ENCODE peak calls at places on chromosomes 2 and 18, in nine cellular contexts. J is Panc1; R is AG04449; U is right lobe of liver; Q is adrenal gland; Y is astrocyte of the spinal cord; I is CD8-positive, alpha-beta T cell; Z is OCI-LY7; N is AG09309. L is an unnamed sample.

GRCh38 chr2:26325851-26326250 is 20.1 kb upstream of the SELENOI start:
- DNase-seq in J (no peak), Y (peak), U (no peak), Q (no peak), R (no peak), Z (no peak), I (no peak), N (no peak), L (no peak)

GRCh38 chr18:48715651-48716354 is 177.0 kb downstream of the CTIF start:
- DNase-seq in U (peak), J (no peak), R (no peak), Q (peak), Z (peak), Y (no peak), I (no peak), N (no peak), L (no peak)

GRCh38 chr2:183541766-183542165 is 417.5 kb downstream of the NUP35 start:
- DNase-seq in Q (no peak), N (no peak), I (no peak), U (no peak), J (no peak), Z (no peak), R (no peak), Y (peak), L (no peak)

GRCh38 chr18:65380986-65381385 is 369.8 kb upstream of the CDH7 start:
- DNase-seq in U (no peak), Z (no peak), Q (no peak), R (no peak), J (no peak), Y (no peak), N (no peak), I (no peak), L (no peak)

GRCh38 chr18:74082476-74083070 is 65.1 kb downstream of the FBXO15 start:
- DNase-seq in U (peak), Q (peak), J (peak), N (peak), Z (peak), I (peak), Y (peak), R (no peak), L (peak)

GRCh38 chr2:86072271-86072858 is 33.3 kb downstream of the POLR1A start:
- DNase-seq in Y (peak), N (no peak), Q (peak), J (no peak), U (peak), Z (peak), I (no peak), R (no peak), L (peak)

GRCh38 chr2:106542730-106543359 is 55.7 kb downstream of the CD8B2 start:
- DNase-seq in J (peak), I (peak), U (peak), Q (peak), Y (peak), R (no peak), N (no peak), Z (peak), L (peak)

GRCh38 chr2:25699206-25699605 is 25.8 kb upstream of the DTNB start:
- DNase-seq in N (no peak), U (no peak), R (no peak), Y (no peak), Z (no peak), J (no peak), I (no peak), Q (no peak), L (no peak)

GRCh38 chr2:236338495-236339184 is 74.4 kb upstream of the ASB18 start:
- DNase-seq in Z (no peak), U (no peak), I (no peak), R (no peak), Y (no peak), N (no peak), J (no peak), Q (no peak), L (no peak)

GRCh38 chr2:174663572-174663971 is 66.0 kb upstream of the WIPF1 start:
- DNase-seq in I (no peak), N (peak), Y (peak), U (no peak), J (no peak), Z (no peak), R (peak), Q (no peak), L (no peak)

GRCh38 chr2:54166121-54166773 is 50.8 kb downstream of the ACYP2 start:
- DNase-seq in Q (peak), Z (no peak), I (no peak), R (no peak), Y (no peak), U (no peak), J (no peak), N (no peak), L (no peak)

GRCh38 chr18:45324489-45325111 is 290.7 kb upstream of the SLC14A2 start:
- DNase-seq in N (peak), Q (peak), Z (no peak), I (no peak), Y (peak), J (no peak), R (no peak), U (peak), L (peak)

GRCh38 chr2:160566717-160567116 is 73.1 kb upstream of the RBMS1 start:
- DNase-seq in I (no peak), Z (no peak), J (no peak), U (no peak), Y (no peak), Q (no peak), N (peak), R (no peak), L (no peak)

GRCh38 chr2:40579247-40579646 is 127.4 kb upstream of the SLC8A1 start:
- DNase-seq in Q (no peak), R (no peak), U (no peak), Z (no peak), I (no peak), J (no peak), N (no peak), Y (no peak), L (no peak)

GRCh38 chr2:224927671-224928173 is 114.5 kb downstream of the DOCK10 start:
- DNase-seq in Y (peak), U (no peak), Q (no peak), R (peak), J (no peak), N (no peak), Z (no peak), I (peak), L (no peak)

GRCh38 chr18:49206717-49207116 is 253.7 kb downstream of the DYM start:
- DNase-seq in Y (peak), R (no peak), Z (peak), Q (no peak), J (no peak), N (no peak), U (no peak), I (no peak), L (no peak)

GRCh38 chr2:173048901-173049661 is 26.6 kb upstream of the MAP3K20 start:
- DNase-seq in I (no peak), N (peak), Y (peak), U (peak), J (peak), R (peak), Z (no peak), Q (peak), L (peak)

GRCh38 chr2:55232084-55232862 is at the start of the genes CLHC1 and RPS27A:
- DNase-seq in Z (peak), N (peak), J (peak), U (peak), Y (peak), Q (peak), R (peak), I (peak), L (peak)
- H3K4me3 ChIP-seq in Z (peak), N (peak), J (peak), U (peak), Y (peak), Q (peak), R (peak), I (peak), L (peak)

GRCh38 chr2:143839456-143839855 is 680.5 kb downstream of the ZEB2 start:
- DNase-seq in I (no peak), U (no peak), Y (no peak), R (no peak), Z (no peak), J (no peak), Q (no peak), N (no peak), L (no peak)

GRCh38 chr2:143843696-143844095 is 676.2 kb downstream of the ZEB2 start:
- DNase-seq in N (no peak), Y (no peak), J (no peak), Z (no peak), I (no peak), Q (no peak), U (no peak), R (no peak), L (no peak)

GRCh38 chr2:143840601-143841000 is 679.3 kb downstream of the ZEB2 start:
- DNase-seq in N (no peak), Z (no peak), R (no peak), Q (no peak), U (no peak), I (no peak), Y (no peak), J (no peak), L (no peak)

GRCh38 chr2:143842836-143843235 is 677.1 kb downstream of the ZEB2 start:
- DNase-seq in Q (no peak), U (no peak), J (no peak), Y (no peak), I (no peak), R (no peak), Z (no peak), N (no peak), L (no peak)

DNA sequence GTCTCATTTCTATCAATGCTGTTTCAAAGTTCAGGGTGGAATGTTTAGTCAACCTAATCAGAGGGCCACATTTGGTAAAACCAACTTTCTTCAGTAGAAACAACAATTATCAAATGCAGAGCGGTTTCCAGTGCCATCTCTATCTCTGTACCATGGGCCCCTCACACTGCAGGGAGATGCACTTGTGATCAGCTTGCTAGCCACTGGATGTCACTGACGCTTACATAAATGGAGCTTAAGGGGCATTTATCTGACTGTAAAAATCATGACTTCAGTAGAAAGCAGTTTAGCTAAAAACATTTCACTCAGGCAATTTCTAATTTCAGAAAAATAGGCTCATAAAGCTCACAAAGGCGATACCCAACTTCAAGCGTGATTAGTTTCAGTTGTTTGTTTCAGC is 678.0 kb downstream of the ZEB2 start:
- DNase-seq in Q (no peak), N (no peak), Z (peak), J (no peak), R (no peak), I (no peak), U (no peak), Y (peak), L (no peak)
- TF ChIP-seq CTCF in Q (no peak), N (no peak), Z (peak), J (no peak), R (peak), I (no peak), U (no peak), Y (peak), L (no peak)

GRCh38 chr18:59266459-59266858 is 6.8 kb downstream of the RAX start:
- DNase-seq in Q (no peak), I (no peak), N (no peak), Y (no peak), Z (no peak), J (no peak), U (no peak), R (no peak), L (no peak)

GRCh38 chr18:59266876-59267510 is 6.3 kb downstream of the RAX start:
- DNase-seq in Q (no peak), J (no peak), Z (no peak), Y (no peak), N (no peak), I (no peak), R (no peak), U (no peak), L (no peak)

GRCh38 chr18:59265246-59266018 is 7.8 kb downstream of the RAX start:
- DNase-seq in U (no peak), Q (no peak), Z (no peak), R (no peak), N (no peak), I (no peak), Y (no peak), J (no peak), L (no peak)

GRCh38 chr18:59264651-59265245 is 8.5 kb downstream of the RAX start:
- DNase-seq in U (no peak), Q (no peak), N (no peak), Z (no peak), I (no peak), R (no peak), J (no peak), Y (no peak), L (no peak)

DNA sequence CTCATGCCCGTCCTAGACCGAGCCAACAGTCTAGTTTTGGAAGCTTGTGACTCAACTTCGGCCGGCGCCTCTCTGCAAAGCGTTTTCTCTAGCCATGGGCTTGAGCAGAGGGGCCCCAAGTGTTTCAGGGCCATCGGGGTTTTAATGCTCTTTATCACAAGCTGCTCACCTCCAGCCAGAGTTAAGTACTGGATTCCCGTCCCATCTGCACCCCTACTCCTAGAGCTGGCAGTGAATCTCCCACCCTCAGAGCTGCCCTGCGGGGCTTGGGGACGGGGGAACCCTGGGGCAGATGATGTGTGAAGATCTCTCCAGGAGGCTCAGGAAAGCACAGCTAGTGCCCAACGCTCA is 7.3 kb downstream of the RAX start:
- DNase-seq in Z (no peak), Y (no peak), I (no peak), U (no peak), J (no peak), N (no peak), R (no peak), Q (no peak), L (no peak)
- H3K4me3 ChIP-seq in Z (no peak), Y (no peak), I (no peak), U (no peak), J (no peak), N (no peak), R (no peak), Q (no peak), L (no peak)

GRCh38 chr2:135874966-135875365 is 1.3 kb downstream of the MCM6 start:
- DNase-seq in J (no peak), R (no peak), Y (no peak), Z (no peak), I (no peak), U (no peak), Q (no peak), N (no peak), L (no peak)

GRCh38 chr2:135875491-135876065 is 665 bp downstream of the MCM6 start:
- DNase-seq in Q (peak), U (peak), N (peak), Y (peak), J (no peak), I (peak), Z (peak), R (no peak), L (peak)

GRCh38 chr2:135870571-135870970 is 5.7 kb downstream of the MCM6 start:
- DNase-seq in Q (no peak), U (no peak), I (no peak), Z (no peak), J (no peak), N (no peak), R (no peak), Y (no peak), L (no peak)

GRCh38 chr2:135876066-135876711 is at the start of gene MCM6:
- DNase-seq in Q (peak), Y (peak), N (peak), Z (peak), U (peak), I (peak), R (peak), J (peak), L (peak)
- TF ChIP-seq CTCF in Q (peak), Y (no peak), N (no peak), Z (peak), U (no peak), I (no peak), R (no peak), J (no peak), L (no peak)

GRCh38 chr18:41262688-41263087 is 692.3 kb upstream of the PIK3C3 start:
- DNase-seq in I (no peak), Z (no peak), Q (no peak), U (no peak), R (no peak), N (no peak), Y (no peak), J (no peak), L (no peak)

GRCh38 chr18:41265047-41265446 is 690.0 kb upstream of the PIK3C3 start:
- DNase-seq in Y (peak), Z (no peak), I (no peak), N (no peak), Q (no peak), R (no peak), J (no peak), U (no peak), L (no peak)

GRCh38 chr18:41266214-41266613 is 688.8 kb upstream of the PIK3C3 start:
- DNase-seq in J (no peak), I (no peak), Q (no peak), N (no peak), U (no peak), R (no peak), Z (no peak), Y (no peak), L (no peak)

GRCh38 chr18:41266616-41267015 is 688.4 kb upstream of the PIK3C3 start:
- DNase-seq in Y (peak), R (peak), U (no peak), N (no peak), Z (no peak), Q (no peak), J (no peak), I (no peak), L (no peak)

GRCh38 chr18:41268271-41268670 is 686.8 kb upstream of the PIK3C3 start:
- DNase-seq in N (no peak), U (no peak), R (no peak), Y (no peak), Q (no peak), I (no peak), Z (no peak), J (no peak), L (no peak)
- H3K4me3 ChIP-seq in N (no peak), U (no peak), R (no peak), Y (no peak), Q (no peak), I (no peak), Z (no peak), J (no peak), L (no peak)

DNA sequence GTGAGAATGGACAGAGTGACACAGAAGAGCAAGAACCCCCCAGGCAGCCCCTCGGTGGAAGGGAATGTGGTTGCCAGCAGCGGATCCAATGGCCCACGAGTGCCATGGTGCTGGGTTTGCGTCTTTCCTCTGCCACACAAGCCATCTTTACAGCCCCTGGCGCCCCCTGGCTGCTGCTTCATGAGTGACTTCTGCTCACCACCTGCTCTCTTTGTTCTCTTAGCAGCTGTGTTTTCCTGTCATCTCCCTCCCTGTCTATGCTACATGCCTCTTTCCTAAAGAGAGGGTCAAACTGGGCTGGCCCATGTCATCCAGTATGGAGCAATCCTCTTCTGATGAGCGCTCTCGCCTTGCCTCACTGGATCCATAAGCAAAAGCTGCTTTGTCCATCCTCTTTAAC is 300.0 kb upstream of the SMIM21 start:
- DNase-seq in U (no peak), I (no peak), Q (peak), Z (peak), N (peak), Y (peak), R (no peak), J (peak), L (peak)
- TF ChIP-seq CTCF in U (peak), I (no peak), Q (peak), Z (peak), N (peak), Y (peak), R (peak), J (peak), L (peak)

GRCh38 chr2:234492687-234493086 is 4.2 kb downstream of the ARL4C start:
- DNase-seq in U (no peak), Y (no peak), I (no peak), J (no peak), Z (no peak), R (no peak), N (no peak), Q (no peak), L (no peak)
- H3K4me3 ChIP-seq in U (no peak), Y (peak), I (peak), J (peak), Z (peak), R (peak), N (no peak), Q (no peak), L (peak)

GRCh38 chr18:26192233-26192632 is 34.0 kb upstream of the TAF4B start:
- DNase-seq in I (no peak), N (no peak), R (no peak), Y (no peak), Z (no peak), U (no peak), J (no peak), Q (no peak), L (no peak)
- TF ChIP-seq CTCF in I (no peak), N (no peak), R (no peak), Y (no peak), Z (peak), U (no peak), J (no peak), Q (no peak), L (no peak)

GRCh38 chr2:11480859-11481258 is 14.9 kb upstream of the E2F6 start:
- DNase-seq in U (no peak), I (no peak), J (no peak), R (no peak), Y (no peak), Z (no peak), Q (no peak), N (no peak), L (no peak)
- H3K4me3 ChIP-seq in U (no peak), I (no peak), J (no peak), R (no peak), Y (no peak), Z (no peak), Q (no peak), N (no peak), L (no peak)

L was measured in heart left ventricle.